ENCODE peak calls at places on chromosome 21, in nine cellular contexts. Y, M, T, S, E, W, X, I and C are unnamed samples.

GRCh38 chr21:28154121-28154520 is 838.6 kb downstream of the LTN1 start:
- DNase-seq in W (no peak), E (no peak), Y (no peak), I (no peak), S (no peak), X (no peak), T (no peak), M (no peak), C (no peak)

GRCh38 chr21:39575778-39576177 is 37.0 kb upstream of the B3GALT5 start:
- DNase-seq in I (no peak), W (no peak), E (no peak), T (no peak), X (no peak), Y (no peak), S (peak; percentile 3), M (no peak), C (no peak)

GRCh38 chr21:15367061-15367626 is 302.3 kb upstream of the NRIP1 start:
- DNase-seq in T (no peak), W (no peak), M (no peak), Y (no peak), E (no peak), I (no peak), S (no peak), X (no peak), C (no peak)

GRCh38 chr21:44057055-44057454 is 44.9 kb downstream of the TRAPPC10 start:
- DNase-seq in M (no peak), S (no peak), E (no peak), T (no peak), I (no peak), X (no peak), W (no peak), Y (no peak), C (no peak)

GRCh38 chr21:16821588-16821987 is 691.3 kb upstream of the CXADR start:
- DNase-seq in M (no peak), E (no peak), I (no peak), Y (no peak), X (no peak), T (no peak), W (no peak), S (no peak), C (no peak)

GRCh38 chr21:35940074-35940927 is 120.0 kb downstream of the SETD4 start:
- DNase-seq in W (peak; percentile 72), Y (peak; percentile 71), T (peak; percentile 31), E (peak; percentile 46), X (peak; percentile 45), S (peak; percentile 76), M (peak; percentile 37), I (no peak), C (peak; percentile 42)

GRCh38 chr21:22880573-22880972 is 1882.4 kb downstream of the NCAM2 start:
- DNase-seq in T (no peak), W (no peak), S (no peak), M (no peak), E (no peak), I (no peak), X (no peak), Y (no peak), C (no peak)

GRCh38 chr21:36316872-36317484 is 3.0 kb upstream of the MORC3 start:
- DNase-seq in W (no peak), E (no peak), S (no peak), X (no peak), Y (no peak), M (no peak), I (no peak), T (no peak), C (no peak)

GRCh38 chr21:31921079-31921478 is 48.3 kb downstream of the HUNK start:
- DNase-seq in E (no peak), Y (no peak), W (no peak), X (no peak), M (no peak), T (no peak), I (no peak), S (no peak), C (no peak)

GRCh38 chr21:44496196-44496899 is 41.0 kb downstream of the LRRC3 start:
- DNase-seq in M (no peak), T (peak; percentile 56), Y (no peak), S (no peak), E (no peak), X (no peak), I (peak; percentile 47), W (no peak), C (no peak)

GRCh38 chr21:17513214-17514123 is 626 bp downstream of the CXADR start:
- DNase-seq in S (peak; percentile 60), W (peak; percentile 48), I (no peak), Y (peak; percentile 20), X (peak; percentile 16), E (peak; percentile 36), T (peak; percentile 65), M (peak; percentile 47), C (peak; percentile 52)

GRCh38 chr21:42001781-42002180 is 8.4 kb downstream of the ZBTB21 start:
- DNase-seq in X (no peak), I (no peak), Y (no peak), S (no peak), M (no peak), T (no peak), E (no peak), W (no peak), C (no peak)

GRCh38 chr21:42003051-42003461 is 7.1 kb downstream of the ZBTB21 start:
- DNase-seq in T (no peak), M (no peak), I (no peak), Y (no peak), E (no peak), S (no peak), W (no peak), X (no peak), C (no peak)

GRCh38 chr21:42000908-42001307 is 9.3 kb downstream of the ZBTB21 start:
- DNase-seq in M (no peak), W (no peak), S (no peak), Y (no peak), I (no peak), T (no peak), E (no peak), X (no peak), C (no peak)

GRCh38 chr21:42004406-42005199 is 5.6 kb downstream of the ZBTB21 start:
- DNase-seq in I (no peak), Y (no peak), E (no peak), X (no peak), S (no peak), W (no peak), M (no peak), T (no peak), C (no peak)

GRCh38 chr21:42002421-42002958 is 7.7 kb downstream of the ZBTB21 start:
- DNase-seq in T (no peak), X (no peak), E (no peak), W (no peak), S (no peak), I (no peak), M (no peak), Y (no peak), C (no peak)
- TF ChIP-seq POLR2A in T (no peak), X (no peak), E (no peak), W (no peak), S (no peak), I (no peak), M (no peak), Y (no peak), C (no peak)

GRCh38 chr21:41388259-41388658 is 26.4 kb downstream of the MX2 start:
- DNase-seq in X (no peak), I (no peak), S (no peak), Y (no peak), M (no peak), E (no peak), T (no peak), W (no peak), C (no peak)

GRCh38 chr21:41393876-41394465 is 32.1 kb upstream of the MX1 start:
- DNase-seq in E (no peak), T (no peak), W (no peak), I (no peak), X (no peak), M (no peak), Y (no peak), S (no peak), C (no peak)

GRCh38 chr21:41387042-41387819 is 25.4 kb downstream of the MX2 start:
- DNase-seq in W (peak; percentile 58), M (no peak), Y (no peak), X (no peak), T (no peak), S (no peak), I (no peak), E (no peak), C (no peak)

GRCh38 chr21:41387824-41388223 is 26.0 kb downstream of the MX2 start:
- DNase-seq in S (no peak), M (no peak), T (no peak), E (no peak), X (no peak), Y (no peak), W (no peak), I (no peak), C (no peak)

DNA sequence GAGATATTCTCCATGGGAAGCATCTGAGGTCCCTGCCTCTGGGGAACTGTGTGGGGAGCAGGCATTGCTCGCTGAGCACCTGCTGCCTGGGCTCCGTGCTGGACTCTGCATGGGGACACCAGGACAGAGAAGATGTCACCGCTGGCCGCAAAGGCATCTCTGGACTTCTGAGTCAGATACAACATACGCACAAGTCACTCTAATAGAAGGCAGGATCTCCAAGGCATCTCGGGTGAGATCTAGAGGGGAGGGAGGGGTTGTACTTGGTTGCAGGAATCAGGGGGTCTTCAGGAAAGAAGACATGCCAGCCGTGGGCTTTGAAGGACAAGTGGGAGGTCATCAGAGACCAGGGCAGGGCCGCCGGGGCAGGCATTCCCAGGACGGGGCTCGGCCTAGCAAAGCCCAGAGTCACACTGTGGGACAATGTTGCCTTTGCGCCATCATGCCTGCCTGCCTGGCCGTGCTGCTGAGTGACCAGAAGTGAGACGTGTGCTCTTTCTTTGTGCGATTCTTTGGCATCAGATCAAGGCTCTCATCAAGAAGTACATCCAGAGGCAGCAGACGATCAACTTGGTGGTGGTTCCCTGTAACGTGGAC is 28.3 kb downstream of the MX2 start:
- DNase-seq in M (no peak), E (no peak), Y (no peak), W (no peak), T (no peak), X (no peak), I (no peak), S (no peak), C (no peak)
- TF ChIP-seq POLR2A in M (no peak), E (no peak), Y (no peak), W (no peak), T (no peak), X (no peak), I (no peak), S (no peak), C (no peak)

DNA sequence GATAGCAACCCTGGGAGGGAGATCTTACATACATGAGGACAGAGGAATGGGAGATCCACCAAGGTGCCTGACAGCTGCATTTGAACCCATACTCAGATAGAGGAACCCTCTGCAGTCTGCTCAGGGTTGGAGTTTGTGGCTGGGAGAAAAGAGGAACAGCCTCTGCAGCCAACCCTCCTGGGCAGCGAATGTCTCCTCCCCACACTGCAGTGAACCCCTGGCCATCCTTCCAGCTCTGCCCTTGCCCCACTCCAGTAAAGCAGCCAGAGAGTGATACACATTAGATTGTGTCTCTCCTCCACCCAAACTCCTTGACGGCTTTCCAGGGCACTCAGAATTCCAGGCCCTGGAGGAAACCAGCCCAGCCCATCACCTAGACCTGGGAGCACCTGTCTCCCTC is 137.7 kb downstream of the RUNX1 start:
- DNase-seq in E (no peak), I (peak; percentile 56), X (no peak), T (no peak), M (no peak), S (no peak), W (no peak), Y (no peak), C (no peak)
- TF ChIP-seq POLR2A in E (no peak), I (no peak), X (no peak), T (no peak), M (no peak), S (no peak), W (no peak), Y (no peak), C (no peak)

GRCh38 chr21:46097826-46098286 is at the start of gene COL6A2:
- DNase-seq in W (peak; percentile 67), X (no peak), S (no peak), T (peak; percentile 31), Y (peak; percentile 11), E (peak; percentile 25), I (peak; percentile 86), M (peak; percentile 39), C (peak; percentile 45)
- TF ChIP-seq POLR2A in W (no peak), X (no peak), S (no peak), T (no peak), Y (no peak), E (peak; percentile 12), I (peak; percentile 80), M (peak; percentile 23), C (no peak)